ENCODE peak calls at places on chromosomes 11 and 22, in six cellular contexts. S is heart left ventricle, M is brain microvascular endothelial cell, C is kidney, N is body of pancreas, H is cardiac fibroblast. K is an unnamed sample.

GRCh38 chr11:117409511-117409910 is 81.9 kb downstream of the CEP164 start:
- DNase-seq in H (no peak), M (no peak), C (no peak), S (no peak), N (no peak), K (no peak)

GRCh38 chr11:113577356-113578163 is 102.4 kb upstream of the DRD2 start:
- DNase-seq in N (peak), C (peak), M (no peak), H (no peak), S (no peak), K (no peak)

GRCh38 chr11:57163160-57163868 is 18.4 kb upstream of the LRRC55 start:
- DNase-seq in M (no peak), C (no peak), H (no peak), S (no peak), N (no peak), K (no peak)

GRCh38 chr22:35838849-35839646 is 121.4 kb downstream of the APOL5 start:
- DNase-seq in H (peak), M (peak), N (no peak), C (no peak), S (no peak), K (peak)

GRCh38 chr22:38704568-38705234 is 1.0 kb upstream of the GTPBP1 start:
- DNase-seq in H (peak), S (no peak), N (no peak), C (no peak), M (no peak), K (no peak)

GRCh38 chr22:39748877-39749276 is 144.7 kb downstream of the ENTHD1 start:
- DNase-seq in C (no peak), S (no peak), N (no peak), M (no peak), H (peak), K (no peak)

GRCh38 chr11:102495161-102496042 is 35.1 kb downstream of the MMP7 start:
- DNase-seq in S (peak), M (peak), C (no peak), H (peak), N (peak), K (peak)

GRCh38 chr11:66951927-66952337 is 6.3 kb downstream of the PC start:
- DNase-seq in M (no peak), C (no peak), S (no peak), H (no peak), N (peak), K (no peak)

GRCh38 chr11:86274503-86274902 is 27.5 kb upstream of the HIKESHI start:
- DNase-seq in N (no peak), H (no peak), S (no peak), C (no peak), M (no peak), K (no peak)

GRCh38 chr11:69923641-69924307 is 104.6 kb upstream of the FGF3 start:
- DNase-seq in N (peak), M (no peak), C (peak), S (no peak), H (no peak), K (no peak)

GRCh38 chr11:70663815-70664214 is 265.5 kb downstream of the CTTN start:
- DNase-seq in H (no peak), N (no peak), M (no peak), S (no peak), C (no peak), K (no peak)

GRCh38 chr11:23679041-23679440 is 817.8 kb upstream of the LUZP2 start:
- DNase-seq in N (no peak), M (no peak), S (no peak), H (no peak), C (peak), K (no peak)

GRCh38 chr22:31247726-31248125 is 35.6 kb downstream of the LIMK2 start:
- DNase-seq in M (no peak), S (no peak), C (no peak), N (no peak), H (no peak), K (no peak)

GRCh38 chr22:34001701-34002466 is 81.6 kb upstream of the LARGE1 start:
- DNase-seq in M (no peak), C (no peak), H (no peak), N (no peak), S (no peak), K (no peak)

GRCh38 chr11:62514151-62514550 is 32.5 kb downstream of the AHNAK start:
- DNase-seq in S (no peak), C (no peak), M (no peak), N (no peak), H (no peak), K (no peak)

GRCh38 chr11:1557904-1558831 is 13.9 kb downstream of the DUSP8 start:
- DNase-seq in S (peak), N (peak), H (peak), C (peak), M (peak), K (no peak)

GRCh38 chr11:92528051-92528450 is 303.4 kb downstream of the FAT3 start:
- DNase-seq in C (no peak), H (peak), M (peak), N (no peak), S (no peak), K (no peak)

GRCh38 chr22:39233736-39234120 is 11.1 kb downstream of the PDGFB start:
- DNase-seq in C (peak), M (no peak), S (peak), N (peak), H (no peak), K (no peak)

GRCh38 chr11:117818036-117818858 is 6.3 kb downstream of the FXYD2 start:
- DNase-seq in C (peak), M (peak), S (no peak), N (peak), H (peak), K (no peak)

GRCh38 chr11:44793350-44794090 is 66.8 kb downstream of the TSPAN18 start:
- DNase-seq in S (no peak), M (peak), H (peak), C (no peak), N (no peak), K (peak)

GRCh38 chr11:15180212-15180814 is 65.6 kb downstream of the INSC start:
- DNase-seq in M (no peak), C (no peak), N (no peak), H (no peak), S (no peak), K (no peak)

GRCh38 chr22:39405346-39406085 is 5.9 kb downstream of the TAB1 start:
- DNase-seq in M (peak), H (peak), S (no peak), C (peak), N (no peak), K (no peak)

GRCh38 chr11:94762208-94762607 is 5.9 kb upstream of the AMOTL1 start:
- DNase-seq in C (no peak), S (no peak), M (no peak), N (no peak), H (no peak), K (no peak)

GRCh38 chr22:25702571-25703167 is 39.3 kb upstream of the MYO18B start:
- DNase-seq in N (no peak), S (no peak), H (no peak), C (no peak), M (peak), K (no peak)

GRCh38 chr22:26887456-26887855 is 230.1 kb downstream of the MIAT start:
- DNase-seq in N (no peak), C (no peak), S (no peak), H (peak), M (peak), K (no peak)

GRCh38 chr11:88538088-88538487 is 200.6 kb upstream of the CTSC start:
- DNase-seq in C (no peak), N (no peak), S (no peak), M (no peak), H (peak), K (no peak)

GRCh38 chr11:5071815-5072214 is 2.4 kb downstream of the OR52E1 start:
- DNase-seq in C (no peak), M (no peak), N (no peak), H (no peak), S (no peak), K (no peak)

GRCh38 chr11:72784662-72785061 is 9.2 kb downstream of the STARD10 start:
- DNase-seq in S (no peak), M (no peak), C (no peak), N (no peak), H (no peak), K (no peak)

GRCh38 chr11:72787262-72788104 is 6.4 kb downstream of the STARD10 start:
- DNase-seq in S (no peak), H (no peak), M (no peak), C (no peak), N (peak), K (no peak)

GRCh38 chr11:72789493-72790131 is 4.2 kb downstream of the STARD10 start:
- DNase-seq in S (peak), C (no peak), M (peak), N (no peak), H (peak), K (no peak)

GRCh38 chr11:72786305-72787261 is 7.3 kb downstream of the STARD10 start:
- DNase-seq in N (peak), M (no peak), S (no peak), H (no peak), C (no peak), K (no peak)

DNA sequence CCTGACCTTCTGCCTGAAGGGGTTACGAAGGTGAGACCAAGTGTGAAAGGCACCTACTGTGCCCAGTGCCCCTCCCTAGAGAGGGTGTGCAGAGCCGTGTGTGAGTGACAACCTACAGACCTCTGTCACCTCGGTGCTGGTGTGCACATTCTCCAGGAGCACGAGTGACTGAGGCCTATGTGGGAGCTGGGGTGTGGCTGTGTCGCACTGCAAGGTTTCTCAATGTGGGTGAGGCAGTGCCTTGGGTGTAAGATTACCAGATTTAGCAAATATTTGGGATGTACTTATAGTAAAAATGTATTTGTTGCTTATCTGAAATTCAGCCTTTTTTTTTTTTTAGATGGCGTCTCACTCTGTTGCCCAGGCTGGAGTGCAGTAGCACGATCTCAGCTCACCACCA is 5.6 kb downstream of the STARD10 start:
- DNase-seq in M (no peak), H (no peak), N (no peak), S (no peak), C (no peak), K (no peak)
- TF ChIP-seq CTCF in M (no peak), H (no peak), N (no peak), S (no peak), C (no peak), K (no peak)

GRCh38 chr11:8873966-8874365 is 37.0 kb upstream of the AKIP1 start:
- DNase-seq in H (no peak), M (no peak), N (no peak), S (no peak), C (no peak), K (no peak)

GRCh38 chr11:8867856-8868705 is 42.9 kb upstream of the AKIP1 start:
- DNase-seq in M (peak), C (no peak), H (peak), N (no peak), S (no peak), K (no peak)

GRCh38 chr11:8872017-8872416 is 39.0 kb upstream of the AKIP1 start:
- DNase-seq in S (no peak), H (no peak), C (no peak), N (no peak), M (no peak), K (no peak)

GRCh38 chr11:8871283-8871775 is 39.7 kb upstream of the AKIP1 start:
- DNase-seq in S (peak), C (peak), H (peak), M (peak), N (peak), K (peak)

GRCh38 chr11:8870461-8871282 is 40.3 kb upstream of the AKIP1 start:
- DNase-seq in C (peak), H (peak), N (peak), S (peak), M (peak), K (peak)
- TF ChIP-seq CTCF in C (no peak), H (no peak), N (no peak), S (no peak), M (no peak), K (no peak)

GRCh38 chr11:504994-505344 is 2.1 kb downstream of the RNH1 start:
- DNase-seq in H (no peak), M (no peak), N (no peak), S (no peak), C (no peak), K (no peak)

GRCh38 chr11:504053-504993 is 2.7 kb downstream of the RNH1 start:
- DNase-seq in C (peak), S (no peak), N (no peak), H (peak), M (no peak), K (no peak)

GRCh38 chr11:506950-507726 is at the start of gene RNH1:
- DNase-seq in C (peak), M (peak), S (peak), N (peak), H (peak), K (peak)

GRCh38 chr11:507727-508515 is 879 bp upstream of the RNH1 start:
- DNase-seq in N (no peak), M (no peak), H (no peak), C (no peak), S (no peak), K (no peak)

DNA sequence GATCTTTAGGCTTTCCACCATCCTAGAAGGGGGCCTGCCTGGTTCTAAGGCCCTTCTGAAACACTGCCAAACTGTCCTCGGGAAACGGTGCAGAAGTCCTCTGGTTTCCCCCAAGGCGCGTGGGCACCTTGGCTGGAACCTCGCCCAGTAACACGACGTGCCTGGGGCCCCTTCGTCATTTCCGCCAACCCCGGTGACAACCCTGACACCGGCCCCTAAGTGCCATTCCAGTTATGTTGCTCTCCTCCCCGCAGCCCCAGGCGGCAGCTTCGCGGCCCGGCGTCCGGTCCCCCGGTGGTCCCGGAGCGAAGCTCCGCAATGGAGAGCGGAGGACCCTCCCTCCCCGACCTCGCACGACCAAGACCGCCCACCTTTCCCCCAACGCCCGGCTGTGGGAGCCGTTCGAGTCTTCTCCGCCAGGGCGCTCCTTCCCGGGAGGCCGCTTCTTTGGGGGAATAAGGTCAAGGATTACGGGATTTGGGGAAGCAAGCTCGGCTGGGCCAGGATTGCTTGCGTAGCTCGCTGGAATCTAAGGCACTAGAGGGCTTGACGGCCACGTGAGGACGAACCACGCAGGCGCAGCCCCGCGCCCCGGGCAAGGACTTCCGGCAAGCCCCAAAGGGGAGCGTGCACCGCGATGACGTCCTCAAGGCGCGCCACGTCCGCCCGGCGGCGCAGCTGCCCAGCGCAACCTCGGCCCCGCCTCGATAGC is 648 bp downstream of the RNH1 start:
- DNase-seq in C (peak), H (peak), N (peak), M (peak), S (peak), K (peak)
- TF ChIP-seq CTCF in C (peak), H (no peak), N (no peak), M (peak), S (no peak), K (peak)

DNA sequence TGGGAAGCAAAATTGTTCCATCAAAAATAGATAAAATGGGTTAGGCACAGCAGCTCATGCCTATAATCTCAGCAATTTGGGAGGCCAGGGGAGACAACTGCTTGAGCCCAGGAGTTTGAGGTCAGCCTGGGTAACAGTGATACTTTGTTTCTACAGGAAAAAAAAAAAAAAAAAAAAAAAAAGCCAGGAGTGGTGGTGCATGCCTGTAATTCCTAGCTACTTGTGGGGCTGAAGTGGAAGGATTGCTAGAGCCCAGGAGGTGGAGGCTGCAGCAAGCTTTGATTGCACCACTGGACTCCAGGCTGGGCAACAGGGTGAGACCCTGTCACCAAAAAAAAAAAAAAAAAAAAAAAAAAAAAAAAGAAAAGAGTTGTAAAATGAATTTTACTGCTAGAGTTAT is 49.6 kb downstream of the KIF18A start:
- DNase-seq in M (no peak), C (no peak), S (no peak), N (no peak), H (no peak), K (no peak)
- TF ChIP-seq CTCF in M (no peak), C (no peak), S (no peak), N (no peak), H (no peak), K (no peak)